ENCODE peak calls at places on chromosomes 7 and 10, in eight cellular contexts. R, S, P, V, O, Y, T and I are unnamed samples. For H3K4me1 and H3K9me3, the result is how much of the 10 kb centered on the place peaks cover.

GRCh38 chr7:92608380-92609322 is 18.5 kb upstream of the FAM133B start:
- DNase-seq in S (peak), Y (no peak), T (no peak), O (no peak), P (no peak), V (peak), R (no peak), I (peak)

GRCh38 chr7:17183630-17184328 is 114.7 kb upstream of the AHR start:
- DNase-seq in V (no peak), P (no peak), T (peak), S (no peak), O (no peak), R (no peak), Y (no peak), I (no peak)

GRCh38 chr10:93384006-93384405 is 98.1 kb downstream of the MYOF start:
- DNase-seq in P (no peak), O (no peak), V (peak), T (no peak), Y (no peak), R (peak), S (no peak), I (no peak)

GRCh38 chr10:69641261-69641980 is 11.4 kb downstream of the FAM241B start:
- DNase-seq in P (no peak), S (no peak), T (no peak), O (no peak), V (no peak), Y (no peak), R (peak), I (no peak)

GRCh38 chr10:82572686-82573226 is 697.8 kb downstream of the NRG3 start:
- DNase-seq in V (no peak), R (no peak), T (no peak), O (no peak), P (no peak), Y (no peak), S (no peak), I (no peak)

GRCh38 chr10:43689955-43690771 is 41.5 kb upstream of the ZNF32 start:
- DNase-seq in Y (peak), O (peak), R (peak), T (peak), V (peak), P (peak), S (peak), I (peak)

GRCh38 chr7:77797734-77798393 is 370 bp downstream of the TMEM60 start:
- DNase-seq in R (peak), S (peak), Y (no peak), P (peak), T (no peak), V (no peak), O (no peak), I (peak)

GRCh38 chr7:21128418-21128817 is 299.5 kb upstream of the SP4 start:
- DNase-seq in R (peak), O (no peak), T (no peak), Y (no peak), P (no peak), V (no peak), S (no peak), I (no peak)

GRCh38 chr7:138499340-138499739 is 39.3 kb downstream of the TRIM24 start:
- DNase-seq in P (no peak), Y (no peak), R (no peak), S (no peak), O (no peak), V (no peak), T (no peak), I (no peak)

GRCh38 chr7:97457054-97457453 is 274.8 kb upstream of the TAC1 start:
- DNase-seq in Y (no peak), O (no peak), V (no peak), R (no peak), P (no peak), S (no peak), T (no peak), I (no peak)

GRCh38 chr7:139299296-139299695 is 41.8 kb upstream of the FMC1 start:
- DNase-seq in O (no peak), V (no peak), P (no peak), T (no peak), S (no peak), Y (no peak), R (no peak), I (no peak)

GRCh38 chr10:69684020-69684980 is 54.3 kb downstream of the FAM241B start:
- DNase-seq in P (peak), S (peak), R (peak), O (no peak), V (no peak), T (peak), Y (peak), I (peak)

GRCh38 chr7:101220295-101220694 is 2.3 kb downstream of the ZNHIT1 start:
- DNase-seq in P (no peak), S (no peak), T (no peak), V (no peak), R (no peak), O (no peak), Y (no peak), I (no peak)

GRCh38 chr7:111678986-111679385 is 116.7 kb upstream of the IMMP2L start:
- DNase-seq in Y (no peak), T (no peak), O (no peak), S (no peak), P (no peak), V (no peak), R (no peak), I (no peak)

GRCh38 chr10:58473966-58474365 is 38.7 kb upstream of the BICC1 start:
- DNase-seq in Y (no peak), S (no peak), P (no peak), V (no peak), T (peak), O (no peak), R (peak), I (no peak)

GRCh38 chr7:116554911-116555310 is 30.1 kb downstream of the CAV1 start:
- DNase-seq in Y (no peak), T (no peak), R (no peak), O (no peak), S (no peak), P (no peak), V (no peak), I (no peak)

GRCh38 chr7:87709258-87709657 is 81.1 kb downstream of the RUNDC3B start:
- DNase-seq in V (no peak), T (no peak), Y (no peak), R (no peak), O (no peak), P (no peak), S (no peak), I (no peak)

GRCh38 chr7:111031916-111032315 is 59.0 kb upstream of the LRRN3 start:
- DNase-seq in T (no peak), R (no peak), P (no peak), O (no peak), S (no peak), Y (no peak), V (no peak), I (no peak)

GRCh38 chr10:8230887-8231286 is 176.4 kb downstream of the GATA3 start:
- DNase-seq in V (no peak), R (no peak), T (no peak), P (no peak), O (no peak), S (no peak), Y (no peak), I (no peak)

GRCh38 chr10:114026189-114027040 is 17.3 kb upstream of the ADRB1 start:
- DNase-seq in V (no peak), Y (no peak), S (no peak), O (no peak), P (no peak), T (peak), R (peak), I (no peak)

GRCh38 chr7:8131694-8132605 is 130.0 kb downstream of the ICA1 start:
- DNase-seq in Y (no peak), P (no peak), T (no peak), V (no peak), R (no peak), O (peak), S (no peak), I (no peak)

GRCh38 chr7:150961510-150962284 is 16.4 kb downstream of the KCNH2 start:
- DNase-seq in R (no peak), Y (no peak), P (no peak), T (peak), S (no peak), V (no peak), O (no peak), I (no peak)

GRCh38 chr7:138980575-138981285 is 459 bp downstream of the KIAA1549 start:
- DNase-seq in R (peak), V (no peak), S (no peak), P (no peak), O (peak), T (peak), Y (no peak), I (peak)

GRCh38 chr7:120832803-120833202 is 25.1 kb downstream of the TSPAN12 start:
- DNase-seq in Y (no peak), P (no peak), O (no peak), V (no peak), T (no peak), R (no peak), S (no peak), I (no peak)

GRCh38 chr10:88152720-88153119 is 289.3 kb downstream of the PTEN start:
- DNase-seq in R (no peak), V (peak), P (no peak), Y (peak), S (no peak), O (no peak), T (peak), I (no peak)

GRCh38 chr10:62046522-62047239 is 145.2 kb downstream of the ARID5B start:
- DNase-seq in P (peak), R (peak), T (peak), S (no peak), O (no peak), Y (no peak), V (no peak), I (peak)

GRCh38 chr10:127142141-127142540 is 54.2 kb downstream of the INSYN2A start:
- DNase-seq in O (no peak), P (no peak), Y (no peak), T (no peak), V (no peak), S (no peak), R (no peak), I (no peak)

GRCh38 chr7:154178890-154179289 is 126.7 kb downstream of the DPP6 start:
- DNase-seq in R (no peak), V (no peak), O (no peak), T (no peak), Y (no peak), S (no peak), P (no peak), I (no peak)

GRCh38 chr10:122142652-122143237 is 128.4 kb upstream of the BTBD16 start:
- DNase-seq in Y (no peak), O (no peak), S (peak), P (peak), R (peak), T (no peak), V (no peak), I (peak)
- H3K27ac ChIP-seq in Y (peak), O (no peak), S (peak), P (peak), R (peak), T (no peak), V (no peak), I (peak)

DNA sequence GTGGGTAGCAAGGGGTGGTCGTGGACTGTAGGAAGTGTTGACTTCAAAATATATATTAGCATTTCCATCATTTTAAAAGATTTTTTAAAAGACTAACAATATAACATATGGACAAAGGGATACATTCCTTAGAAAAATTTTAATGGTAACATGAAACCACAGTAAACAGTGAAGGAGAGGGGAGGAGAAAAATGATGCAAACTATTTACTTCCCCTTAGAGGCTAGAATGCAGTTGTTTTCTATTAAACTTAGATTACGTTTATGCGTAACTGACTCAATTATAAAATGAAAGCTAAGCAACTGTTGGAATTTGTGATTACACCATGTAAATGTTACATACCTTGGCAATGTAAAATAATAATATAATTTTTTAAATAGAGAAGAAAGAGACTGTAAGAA is 41.3 kb downstream of the CALD1 start:
- DNase-seq in Y (no peak), R (no peak), O (no peak), T (peak), S (no peak), P (no peak), V (no peak), I (no peak)
- H3K4me1 ChIP-seq in Y (half or more), R (under half), O (under half), T (under half), S (under half), P (under half), V (under half), I (under half)

DNA sequence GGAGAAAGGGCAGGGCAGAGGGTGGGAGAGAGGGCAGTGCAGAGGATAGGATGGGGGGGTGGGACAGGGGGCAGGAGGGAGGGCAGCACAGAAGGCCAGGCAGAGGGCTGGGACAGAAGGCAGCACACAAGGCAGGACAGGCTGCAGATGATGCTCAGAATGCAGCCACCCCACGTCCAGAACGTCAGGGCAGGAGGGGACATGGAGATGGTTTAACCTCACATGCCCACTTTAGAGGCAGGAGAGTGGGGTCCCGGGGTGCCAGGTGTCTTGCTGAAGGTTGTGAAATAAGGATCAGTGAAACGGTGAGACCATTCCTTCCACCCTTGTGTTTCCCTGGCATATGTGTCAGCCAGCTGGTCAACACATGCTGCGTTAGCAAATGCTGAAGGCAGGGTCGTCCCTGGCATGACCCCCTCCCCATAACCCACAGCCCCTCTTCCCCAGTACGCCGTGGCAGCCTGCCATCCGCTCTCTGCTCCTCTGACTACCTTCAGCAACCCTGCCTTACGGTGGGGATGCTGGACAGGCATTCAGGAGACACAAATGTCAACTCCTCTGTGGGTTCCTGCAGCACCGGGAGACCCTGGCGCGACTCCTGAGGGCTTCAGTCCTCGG is 592.1 kb downstream of the DNAJB6 start:
- DNase-seq in V (no peak), T (no peak), O (no peak), S (no peak), Y (no peak), R (no peak), P (no peak), I (no peak)
- H3K9me3 ChIP-seq in V (under half), T (under half), O (under half), S (under half), Y (under half), R (under half), P (under half), I (under half)

GRCh38 chr10:124722812-124723783 is 21.1 kb downstream of the FAM53B start:
- DNase-seq in T (no peak), P (no peak), S (no peak), R (no peak), V (no peak), Y (no peak), O (no peak), I (peak)
- H3K27ac ChIP-seq in T (no peak), P (peak), S (peak), R (no peak), V (peak), Y (peak), O (peak), I (peak)

GRCh38 chr10:110076559-110077318 is 69.0 kb downstream of the ADD3 start:
- DNase-seq in S (no peak), P (no peak), T (peak), Y (peak), R (peak), O (peak), V (no peak), I (peak)

GRCh38 chr10:110077436-110078120 is 69.8 kb downstream of the ADD3 start:
- DNase-seq in O (peak), R (no peak), Y (no peak), T (peak), P (no peak), V (no peak), S (no peak), I (no peak)

GRCh38 chr10:110075726-110076125 is 67.9 kb downstream of the ADD3 start:
- DNase-seq in O (no peak), T (no peak), Y (no peak), S (no peak), R (no peak), P (no peak), V (no peak), I (no peak)

GRCh38 chr10:110074986-110075664 is 67.3 kb downstream of the ADD3 start:
- DNase-seq in O (no peak), Y (no peak), T (peak), P (no peak), R (peak), V (no peak), S (no peak), I (no peak)

GRCh38 chr10:110078317-110078716 is 70.5 kb downstream of the ADD3 start:
- DNase-seq in O (no peak), S (no peak), V (no peak), R (no peak), T (no peak), P (no peak), Y (no peak), I (no peak)
- H3K4me1 ChIP-seq in O (half or more), S (half or more), V (under half), R (half or more), T (under half), P (half or more), Y (half or more), I (under half)

GRCh38 chr7:158267737-158268435 is 319.7 kb downstream of the PTPRN2 start:
- DNase-seq in P (peak), R (no peak), Y (no peak), O (no peak), S (no peak), V (peak), T (no peak), I (no peak)

GRCh38 chr7:158266817-158267736 is 320.5 kb downstream of the PTPRN2 start:
- DNase-seq in S (no peak), T (no peak), P (peak), O (no peak), V (peak), R (no peak), Y (no peak), I (no peak)

GRCh38 chr7:158265743-158266080 is 321.9 kb downstream of the PTPRN2 start:
- DNase-seq in Y (no peak), V (no peak), O (no peak), P (peak), S (no peak), R (no peak), T (no peak), I (peak)

GRCh38 chr7:158264881-158265742 is 322.5 kb downstream of the PTPRN2 start:
- DNase-seq in P (peak), Y (no peak), T (no peak), S (no peak), O (no peak), V (peak), R (no peak), I (no peak)

DNA sequence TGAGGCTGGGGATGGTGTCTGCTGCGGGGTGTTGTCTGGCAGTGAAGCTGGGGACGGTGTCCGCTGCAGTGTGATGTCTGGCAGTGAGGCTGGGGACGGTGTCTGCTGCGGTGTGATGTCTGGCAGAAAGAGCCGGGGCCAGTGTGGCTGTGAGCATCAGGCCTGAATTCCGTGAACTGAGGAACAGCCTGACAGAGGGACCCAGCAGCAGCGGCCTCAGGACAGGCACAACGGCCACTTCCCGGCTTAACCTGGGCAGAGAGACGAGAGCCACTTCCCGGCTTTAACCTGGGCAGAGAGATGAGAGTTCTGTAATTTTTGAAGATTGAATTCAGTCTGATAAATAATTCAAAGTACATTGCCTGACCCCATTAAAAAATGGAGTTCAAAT is 321.2 kb downstream of the PTPRN2 start:
- DNase-seq in S (no peak), P (peak), T (no peak), R (no peak), O (no peak), V (peak), Y (no peak), I (peak)
- H3K9me3 ChIP-seq in S (under half), P (under half), T (under half), R (under half), O (under half), V (under half), Y (under half), I (under half)

DNA sequence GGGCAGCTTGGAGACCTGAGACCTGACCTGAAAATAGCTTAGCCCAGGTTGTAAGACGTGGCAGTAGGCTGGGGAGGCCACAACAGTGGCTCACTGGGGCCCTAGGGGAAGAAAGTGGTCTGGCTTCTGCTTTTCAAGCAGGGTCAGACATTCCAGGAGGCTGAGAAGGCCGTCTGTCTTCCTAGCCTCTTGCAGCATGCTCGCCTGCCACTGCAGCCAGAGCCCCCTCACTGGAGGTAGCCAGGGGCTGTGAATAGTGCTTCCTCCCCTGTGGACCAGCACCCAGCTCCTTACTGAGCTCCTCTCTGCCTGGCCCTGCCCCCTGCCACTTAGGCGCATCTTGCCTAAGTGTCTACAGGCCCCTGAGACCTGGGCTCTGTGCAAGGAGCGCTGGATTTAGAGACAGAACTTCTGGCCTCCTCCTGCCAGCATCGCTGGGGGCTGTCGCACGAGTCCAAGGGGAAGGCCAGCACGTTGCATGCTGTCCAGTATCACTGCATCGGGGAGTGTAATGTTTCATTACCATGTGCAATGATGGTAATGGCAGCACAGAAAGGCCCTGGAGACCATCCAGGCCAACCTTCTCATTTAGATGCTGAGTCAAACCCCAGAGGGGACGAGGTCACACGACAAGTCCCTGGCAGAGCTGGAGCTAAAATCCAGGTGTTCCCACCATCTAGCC is 12.7 kb downstream of the ZMIZ1 start:
- DNase-seq in S (no peak), P (peak), O (no peak), Y (no peak), R (peak), T (peak), V (no peak), I (peak)
- H3K27ac ChIP-seq in S (peak), P (peak), O (no peak), Y (peak), R (peak), T (peak), V (peak), I (peak)

GRCh38 chr7:90721869-90722431 is 125.8 kb downstream of the CDK14 start:
- DNase-seq in V (no peak), O (no peak), R (no peak), T (no peak), S (no peak), Y (no peak), P (no peak), I (no peak)
- H3K4me1 ChIP-seq in V (under half), O (under half), R (under half), T (under half), S (under half), Y (under half), P (under half), I (under half)

DNA sequence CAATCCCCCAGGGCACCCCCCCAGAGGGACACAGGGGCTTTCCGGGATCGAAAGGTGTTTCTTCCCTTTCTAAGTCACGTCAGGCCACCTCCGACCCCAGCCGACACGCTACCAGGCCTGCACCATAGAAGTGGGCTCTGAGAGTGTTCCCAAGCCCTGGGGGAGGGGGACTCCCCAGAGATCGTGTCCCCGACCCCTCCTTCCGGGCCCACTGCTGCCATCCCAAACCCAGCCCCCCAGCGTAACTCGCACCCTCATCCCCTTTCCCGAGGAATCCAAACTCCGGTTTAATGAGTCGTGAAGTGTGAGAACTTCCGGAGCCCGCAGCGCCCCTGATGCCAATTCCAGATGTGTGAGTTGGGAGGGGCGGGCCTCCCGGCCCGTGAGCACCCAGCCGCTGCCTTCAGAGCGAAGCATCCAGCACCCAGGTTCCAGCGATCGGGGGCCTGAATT is 11.3 kb downstream of the UNCX start:
- DNase-seq in T (no peak), Y (no peak), S (no peak), V (no peak), O (no peak), R (no peak), P (peak), I (no peak)
- H3K9me3 ChIP-seq in T (under half), Y (under half), S (under half), V (under half), O (under half), R (under half), P (under half), I (under half)